ENCODE peak calls at places on chromosomes 3 and 15, in five cellular contexts. One of them, this sample, is unnamed.

GRCh38 chr3:113272369-113272748 is 61.0 kb downstream of the BOC start:
- DNase-seq in body of pancreas: no peak
- DNase-seq in AG10803: no peak
- DNase-seq in mammary epithelial cell: no peak
- DNase-seq in ovary: peak
- DNase-seq in this sample: no peak

GRCh38 chr3:157502916-157503620 is at the start of gene VEPH1:
- DNase-seq in body of pancreas: peak
- DNase-seq in AG10803: no peak
- DNase-seq in mammary epithelial cell: no peak
- DNase-seq in ovary: no peak
- DNase-seq in this sample: no peak

GRCh38 chr3:114408763-114409162 is 114.9 kb downstream of the TIGIT start:
- DNase-seq in body of pancreas: no peak
- DNase-seq in AG10803: no peak
- DNase-seq in mammary epithelial cell: no peak
- DNase-seq in ovary: peak
- DNase-seq in this sample: no peak

GRCh38 chr3:105362021-105362665 is 4.6 kb upstream of the ALCAM start:
- DNase-seq in body of pancreas: no peak
- DNase-seq in AG10803: peak
- DNase-seq in mammary epithelial cell: peak
- DNase-seq in ovary: no peak
- DNase-seq in this sample: no peak

GRCh38 chr15:67927501-67928156 is 87.8 kb upstream of the RNU6-1 start:
- DNase-seq in body of pancreas: peak
- DNase-seq in AG10803: peak
- DNase-seq in mammary epithelial cell: no peak
- DNase-seq in ovary: peak
- DNase-seq in this sample: peak

GRCh38 chr3:53196575-53197407 is 35.8 kb downstream of the PRKCD start:
- DNase-seq in body of pancreas: peak
- DNase-seq in AG10803: peak
- DNase-seq in mammary epithelial cell: no peak
- DNase-seq in ovary: no peak
- DNase-seq in this sample: peak

GRCh38 chr15:97995881-97996603 is 35.5 kb downstream of the ARRDC4 start:
- DNase-seq in body of pancreas: peak
- DNase-seq in AG10803: peak
- DNase-seq in mammary epithelial cell: peak
- DNase-seq in ovary: no peak
- DNase-seq in this sample: no peak

GRCh38 chr3:25687742-25688141 is 23.0 kb upstream of the TOP2B start:
- DNase-seq in body of pancreas: no peak
- DNase-seq in AG10803: no peak
- DNase-seq in mammary epithelial cell: no peak
- DNase-seq in ovary: no peak
- DNase-seq in this sample: no peak

GRCh38 chr3:52385157-52385556 is 59.7 kb downstream of the SEMA3G start:
- DNase-seq in body of pancreas: no peak
- DNase-seq in AG10803: peak
- DNase-seq in mammary epithelial cell: no peak
- DNase-seq in ovary: no peak
- DNase-seq in this sample: peak

GRCh38 chr15:77858677-77859490 is 218.6 kb downstream of the TBC1D2B start:
- DNase-seq in body of pancreas: peak
- DNase-seq in AG10803: no peak
- DNase-seq in mammary epithelial cell: no peak
- DNase-seq in ovary: no peak
- DNase-seq in this sample: no peak
- TF ChIP-seq CTCF in body of pancreas: no peak
- TF ChIP-seq CTCF in AG10803: no peak
- TF ChIP-seq CTCF in mammary epithelial cell: no peak
- TF ChIP-seq CTCF in ovary: no peak
- TF ChIP-seq CTCF in this sample: no peak

DNA sequence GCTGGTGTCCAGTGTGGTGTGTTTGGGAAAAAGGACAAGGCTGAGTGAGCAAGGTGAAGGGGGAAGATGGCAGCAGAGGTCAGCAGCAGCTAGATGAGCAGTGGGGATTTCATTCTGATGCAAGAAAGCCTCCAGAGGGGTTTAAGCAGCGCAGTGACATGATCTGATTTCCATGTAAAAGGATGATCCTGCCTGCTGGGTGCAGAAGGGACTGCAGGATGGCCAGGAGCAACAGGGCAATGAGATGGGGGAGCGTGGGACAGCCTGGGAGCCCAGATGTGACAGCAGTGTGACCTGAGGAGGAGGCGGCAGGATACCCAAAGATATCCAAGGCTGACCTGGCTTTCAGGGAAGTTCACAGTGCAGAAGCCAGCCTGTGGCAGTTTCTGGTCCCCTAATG is 6.1 kb downstream of the WNT7A start:
- DNase-seq in body of pancreas: no peak
- DNase-seq in AG10803: no peak
- DNase-seq in mammary epithelial cell: no peak
- DNase-seq in ovary: no peak
- DNase-seq in this sample: no peak
- TF ChIP-seq CTCF in body of pancreas: no peak
- TF ChIP-seq CTCF in AG10803: no peak
- TF ChIP-seq CTCF in mammary epithelial cell: no peak
- TF ChIP-seq CTCF in ovary: no peak
- TF ChIP-seq CTCF in this sample: no peak

GRCh38 chr15:50873935-50874353 is 34.5 kb upstream of the AP4E1 start:
- DNase-seq in body of pancreas: no peak
- DNase-seq in AG10803: no peak
- DNase-seq in mammary epithelial cell: no peak
- DNase-seq in ovary: no peak
- DNase-seq in this sample: no peak
- TF ChIP-seq CTCF in body of pancreas: no peak
- TF ChIP-seq CTCF in AG10803: no peak
- TF ChIP-seq CTCF in mammary epithelial cell: no peak
- TF ChIP-seq CTCF in ovary: no peak
- TF ChIP-seq CTCF in this sample: no peak

DNA sequence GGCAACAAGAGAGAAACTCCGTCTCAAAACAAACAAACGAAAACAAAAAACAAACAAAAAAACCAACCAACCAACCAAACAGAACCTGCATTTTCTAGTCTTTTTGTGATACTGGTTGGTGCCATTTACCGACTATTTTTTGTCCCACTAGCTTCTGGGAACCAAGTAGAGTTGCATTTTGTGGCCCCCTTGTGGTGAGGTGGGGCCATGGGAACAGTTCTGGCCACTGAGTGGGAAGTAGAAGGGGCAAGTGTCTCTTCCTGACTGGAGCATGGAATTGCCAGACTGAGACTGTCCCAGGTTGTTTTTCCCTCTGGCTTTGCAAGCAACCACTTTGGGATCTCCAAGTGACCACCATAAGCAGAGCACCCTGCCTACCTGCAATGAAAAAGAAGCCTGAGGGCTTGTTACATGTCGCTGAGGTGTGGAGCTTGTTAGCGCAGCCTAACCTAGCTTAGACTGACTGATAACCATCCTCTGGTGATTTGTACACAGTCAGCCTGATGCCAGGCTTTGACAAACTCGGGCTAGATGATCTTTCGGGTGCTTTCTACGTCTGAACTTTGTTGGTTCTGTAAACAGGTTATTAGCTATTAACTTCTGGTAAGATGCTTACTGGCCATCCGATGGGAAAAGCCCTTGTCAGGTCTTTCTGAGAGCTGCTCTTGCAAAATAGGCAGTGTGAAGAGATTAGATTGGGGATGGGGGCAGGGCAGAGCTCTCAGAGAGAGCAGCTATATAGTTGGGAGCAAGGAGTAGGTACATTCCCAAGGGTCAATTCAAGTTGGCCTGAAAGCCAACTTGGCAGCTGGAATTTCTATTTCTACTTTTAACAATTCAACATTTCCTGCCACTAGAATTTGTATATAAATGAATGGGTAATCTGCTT is 172.2 kb downstream of the SSR3 start:
- DNase-seq in body of pancreas: peak
- DNase-seq in AG10803: no peak
- DNase-seq in mammary epithelial cell: peak
- DNase-seq in ovary: no peak
- DNase-seq in this sample: peak
- TF ChIP-seq CTCF in body of pancreas: peak
- TF ChIP-seq CTCF in AG10803: peak
- TF ChIP-seq CTCF in mammary epithelial cell: peak
- TF ChIP-seq CTCF in ovary: no peak
- TF ChIP-seq CTCF in this sample: peak

GRCh38 chr15:51229907-51230328 is 108.5 kb downstream of the CYP19A1 start:
- DNase-seq in body of pancreas: peak
- DNase-seq in AG10803: peak
- DNase-seq in mammary epithelial cell: no peak
- DNase-seq in ovary: no peak
- DNase-seq in this sample: no peak
- TF ChIP-seq CTCF in body of pancreas: peak
- TF ChIP-seq CTCF in AG10803: peak
- TF ChIP-seq CTCF in mammary epithelial cell: peak
- TF ChIP-seq CTCF in ovary: no peak
- TF ChIP-seq CTCF in this sample: no peak

GRCh38 chr15:52678036-52678467 is 1.1 kb downstream of the ATOSA start:
- DNase-seq in body of pancreas: peak
- DNase-seq in AG10803: peak
- DNase-seq in mammary epithelial cell: peak
- DNase-seq in ovary: peak
- DNase-seq in this sample: peak
- TF ChIP-seq CTCF in body of pancreas: no peak
- TF ChIP-seq CTCF in AG10803: peak
- TF ChIP-seq CTCF in mammary epithelial cell: no peak
- TF ChIP-seq CTCF in ovary: no peak
- TF ChIP-seq CTCF in this sample: no peak